ENCODE peak calls at places on chromosomes 6 and 20, in five cellular contexts. F, M, T, J and L are unnamed samples.

GRCh38 chr20:59071224-59071623 is 28.6 kb upstream of the PRELID3B start:
- DNase-seq in F (no peak), M (no peak), J (no peak), T (no peak), L (no peak)

GRCh38 chr6:161436106-161436876 is 162.4 kb upstream of the AGPAT4 start:
- DNase-seq in T (no peak), F (no peak), J (no peak), M (no peak), L (no peak)

GRCh38 chr6:140073456-140073855 is 699.0 kb upstream of the CITED2 start:
- DNase-seq in T (peak), J (peak), M (no peak), F (peak), L (no peak)

GRCh38 chr6:42269553-42269952 is 51.9 kb upstream of the MRPS10 start:
- DNase-seq in J (no peak), F (no peak), T (no peak), M (no peak), L (no peak)

GRCh38 chr20:41138527-41139226 is 1.3 kb downstream of the PLCG1 start:
- DNase-seq in J (peak), F (peak), M (no peak), T (peak), L (peak)

GRCh38 chr20:22928679-22929078 is 106.4 kb upstream of the SSTR4 start:
- DNase-seq in T (no peak), J (no peak), F (no peak), M (no peak), L (no peak)

GRCh38 chr6:71489736-71490135 is 201.1 kb downstream of the OGFRL1 start:
- DNase-seq in F (peak), J (peak), M (peak), T (peak), L (no peak)

GRCh38 chr20:25242231-25242630 is 5.7 kb upstream of the PYGB start:
- DNase-seq in M (peak), F (peak), J (no peak), T (no peak), L (no peak)

GRCh38 chr20:32418376-32418775 is 60.2 kb downstream of the ASXL1 start:
- DNase-seq in M (no peak), T (no peak), J (no peak), F (no peak), L (no peak)

GRCh38 chr6:7671076-7671475 is 54.8 kb upstream of the BMP6 start:
- DNase-seq in F (peak), J (peak), T (peak), M (no peak), L (no peak)

GRCh38 chr6:150238294-150238693 is 95.5 kb downstream of the PPP1R14C start:
- DNase-seq in F (no peak), J (peak), T (no peak), M (no peak), L (no peak)

GRCh38 chr20:4740774-4741431 is 19.2 kb downstream of the PRND start:
- DNase-seq in M (peak), F (peak), J (peak), T (peak), L (peak)

GRCh38 chr6:15453186-15453585 is 207.3 kb downstream of the JARID2 start:
- DNase-seq in F (no peak), J (no peak), T (no peak), M (no peak), L (no peak)

GRCh38 chr20:38631155-38632022 is 29.8 kb downstream of the ARHGAP40 start:
- DNase-seq in J (no peak), M (no peak), T (no peak), F (no peak), L (no peak)

GRCh38 chr20:32034581-32035397 is 17.3 kb upstream of the HCK start:
- DNase-seq in F (peak), M (no peak), T (peak), J (no peak), L (no peak)

DNA sequence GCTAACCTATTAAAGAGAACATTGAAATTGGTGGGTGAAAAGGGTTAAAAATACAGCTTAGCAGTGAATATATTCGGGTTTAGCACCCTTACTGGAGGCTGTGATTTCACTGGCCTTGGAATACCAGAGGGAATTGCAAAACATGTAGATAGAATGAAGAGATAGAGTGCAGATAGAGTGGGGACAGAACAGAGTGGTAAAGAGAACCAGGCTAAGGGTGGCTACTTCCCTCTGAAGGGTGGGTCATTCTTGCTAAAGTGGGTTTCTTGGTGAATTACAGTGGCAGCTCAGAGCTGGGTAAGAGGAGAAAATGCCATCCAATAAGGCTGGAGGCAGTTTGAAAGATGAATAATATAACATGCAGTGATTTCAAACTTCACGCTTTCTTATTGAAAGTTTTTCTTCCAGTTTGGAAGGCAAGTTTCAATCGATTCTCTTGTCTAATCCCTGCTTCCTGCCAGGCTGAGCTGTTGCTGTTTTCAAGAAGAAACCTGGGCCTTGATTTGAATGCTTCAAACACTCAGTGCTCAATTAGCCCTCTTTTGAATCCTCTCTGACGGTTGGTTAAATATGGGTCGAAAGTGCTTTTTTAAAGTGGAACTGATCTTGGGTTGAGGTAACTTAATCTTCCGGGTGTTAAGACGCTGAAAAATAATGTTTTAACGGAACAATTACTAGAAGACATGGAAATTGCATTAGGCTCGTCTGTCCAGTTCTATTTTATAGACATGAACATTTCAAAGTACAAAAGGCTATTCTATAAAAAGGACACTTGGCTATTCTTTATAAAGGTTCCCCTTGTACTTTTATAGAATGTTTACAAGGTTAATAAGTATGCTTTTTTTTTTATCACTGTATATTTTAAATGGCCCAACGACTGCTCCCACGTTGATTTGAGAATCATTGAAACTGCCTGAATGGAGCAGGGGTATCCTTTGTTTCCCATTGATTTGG is 203.3 kb downstream of the BCAS1 start:
- DNase-seq in M (no peak), J (no peak), F (peak), T (peak), L (no peak)
- H4K91ac ChIP-seq in M (no peak), J (peak), F (peak), T (peak), L (no peak)

DNA sequence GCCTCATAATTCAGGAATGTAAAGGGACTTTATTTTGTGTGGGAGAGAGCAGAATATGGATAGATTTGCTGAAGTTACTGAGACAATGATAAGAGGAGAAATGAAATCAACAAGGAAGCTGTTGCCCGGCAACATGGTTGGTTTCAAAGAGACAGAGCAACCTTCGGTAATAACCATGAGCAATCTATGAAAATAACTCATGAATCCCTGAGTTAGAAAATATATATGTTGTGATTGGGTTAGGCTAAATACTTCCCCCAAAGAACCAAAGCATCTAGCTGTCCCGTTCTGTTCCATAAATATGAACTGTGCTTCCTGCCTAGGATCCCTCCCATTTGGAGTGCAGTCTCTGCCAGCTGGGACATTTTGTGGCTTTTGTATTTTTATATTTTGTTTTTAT is 23.1 kb downstream of the SERPINB1 start:
- DNase-seq in J (peak), T (peak), M (no peak), F (peak), L (no peak)
- H2AFZ ChIP-seq in J (no peak), T (no peak), M (no peak), F (no peak), L (no peak)

DNA sequence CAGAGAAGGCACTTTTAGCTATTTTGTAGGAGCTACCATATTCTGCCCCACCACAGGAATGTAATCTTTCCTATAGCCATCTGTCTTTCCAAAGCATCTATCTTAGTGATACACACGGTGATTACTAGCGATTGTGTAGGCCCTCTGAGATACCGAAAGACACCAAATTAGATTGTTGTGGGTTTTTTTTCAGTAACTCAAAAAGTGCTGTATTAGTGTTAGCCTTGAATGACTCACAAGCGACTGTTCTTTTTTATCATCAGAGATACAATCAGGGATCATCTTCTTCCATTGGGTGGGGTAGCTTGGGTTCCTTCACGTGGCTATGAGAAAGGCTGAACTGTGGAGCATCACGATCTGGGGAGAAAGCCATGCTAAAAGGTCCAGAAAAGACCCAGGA is 160.2 kb downstream of the MTFR2 start:
- DNase-seq in M (no peak), J (peak), T (peak), F (no peak), L (no peak)
- H2AK5ac ChIP-seq in M (no peak), J (no peak), T (no peak), F (no peak), L (no peak)

GRCh38 chr6:33452496-33452895 is 1.9 kb upstream of the ZBTB9 start:
- DNase-seq in T (no peak), F (no peak), M (no peak), J (no peak), L (no peak)

GRCh38 chr6:33453361-33454008 is 891 bp upstream of the ZBTB9 start:
- DNase-seq in T (no peak), J (no peak), M (no peak), F (peak), L (no peak)

GRCh38 chr6:33456156-33456555 is 1.8 kb downstream of the ZBTB9 start:
- DNase-seq in J (no peak), T (no peak), M (no peak), F (no peak), L (no peak)

GRCh38 chr6:33455051-33455450 is 675 bp downstream of the ZBTB9 start:
- DNase-seq in M (no peak), T (no peak), F (no peak), J (no peak), L (no peak)

GRCh38 chr6:33454009-33454946 is at the start of gene ZBTB9:
- DNase-seq in M (peak), J (peak), F (peak), T (peak), L (peak)
- H4K91ac ChIP-seq in M (no peak), J (peak), F (peak), T (peak), L (no peak)

DNA sequence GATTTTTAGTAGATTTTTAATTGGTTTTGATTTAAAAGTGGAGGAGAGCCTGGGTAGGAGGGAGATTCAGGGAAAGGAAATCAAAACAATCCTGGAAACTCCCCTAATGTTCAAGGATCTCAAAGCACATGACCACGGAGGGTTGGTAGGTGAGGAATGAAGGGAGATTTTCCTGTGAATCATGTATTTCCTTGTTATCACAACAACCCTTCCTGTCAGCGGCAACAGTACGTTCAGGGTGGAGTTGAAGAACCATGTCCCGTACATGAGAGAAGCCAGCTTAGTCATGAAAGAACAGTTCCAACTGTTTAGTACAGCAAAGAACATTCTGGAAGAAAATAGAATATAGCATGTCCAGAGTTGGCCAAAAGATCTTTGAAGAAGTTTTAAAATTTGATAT is 79.4 kb upstream of the SCAF8 start:
- DNase-seq in T (peak), M (no peak), J (peak), F (peak), L (no peak)
- H2AFZ ChIP-seq in T (no peak), M (no peak), J (peak), F (no peak), L (no peak)